ENCODE peak calls at places on chromosomes 13 and 19, in four cellular contexts. R is GM03348, W is mesenchymal stem cell, G is glutamatergic neuron. U is an unnamed sample.

GRCh38 chr19:55172741-55173140 is 6.3 kb upstream of the DNAAF3 start:
- DNase-seq in R (peak), G (no peak), W (peak), U (no peak)

GRCh38 chr19:29560313-29561075 is 34.7 kb downstream of the VSTM2B start:
- DNase-seq in R (no peak), G (no peak), W (no peak), U (no peak)

GRCh38 chr19:46723023-46723461 is 6.1 kb upstream of the PRKD2 start:
- DNase-seq in G (no peak), R (no peak), W (no peak), U (no peak)

GRCh38 chr19:30085394-30085793 is 143.4 kb downstream of the URI1 start:
- DNase-seq in R (no peak), G (no peak), W (no peak), U (no peak)

GRCh38 chr13:52359534-52359933 is 46.4 kb downstream of the THSD1 start:
- DNase-seq in W (no peak), G (no peak), R (peak), U (no peak)

GRCh38 chr19:10655457-10656312 is 1.5 kb downstream of the ILF3 start:
- DNase-seq in G (peak), R (peak), W (peak), U (peak)

GRCh38 chr19:16702123-16702522 is 17.5 kb upstream of the NWD1 start:
- DNase-seq in R (peak), G (no peak), W (peak), U (peak)

GRCh38 chr19:45713141-45713540 is 17.6 kb downstream of the FBXO46 start:
- DNase-seq in W (no peak), G (no peak), R (no peak), U (no peak)

GRCh38 chr19:9847087-9847671 is 12.1 kb downstream of the PIN1 start:
- DNase-seq in R (peak), G (peak), W (peak), U (peak)

GRCh38 chr19:5154129-5154798 is 185.4 kb downstream of the KDM4B start:
- DNase-seq in W (no peak), G (peak), R (peak), U (no peak)

GRCh38 chr19:29672933-29673336 is 7.7 kb downstream of the PLEKHF1 start:
- DNase-seq in W (no peak), G (no peak), R (peak), U (no peak)

GRCh38 chr19:13181747-13182388 is 31.7 kb downstream of the IER2 start:
- DNase-seq in R (peak), G (no peak), W (peak), U (no peak)

GRCh38 chr13:98998831-98999634 is 21.2 kb upstream of the DOCK9 start:
- DNase-seq in R (peak), G (no peak), W (peak), U (no peak)

GRCh38 chr19:31641591-31641990 is 292.4 kb upstream of the TSHZ3 start:
- DNase-seq in R (no peak), G (no peak), W (no peak), U (no peak)

GRCh38 chr13:81639984-81640582 is 1299.2 kb upstream of the SPRY2 start:
- DNase-seq in W (peak), R (no peak), G (peak), U (peak)

GRCh38 chr19:17275441-17276175 is 6.1 kb upstream of the ANKLE1 start:
- DNase-seq in G (no peak), W (no peak), R (no peak), U (no peak)

GRCh38 chr19:24166055-24166454 is 79.1 kb downstream of the ZNF254 start:
- DNase-seq in R (peak), G (no peak), W (no peak), U (no peak)

GRCh38 chr19:38894968-38895367 is 4.5 kb downstream of the SIRT2 start:
- DNase-seq in R (no peak), G (no peak), W (no peak), U (no peak)

GRCh38 chr13:50682966-50683365 is 160.5 kb downstream of the DLEU7 start:
- DNase-seq in R (no peak), W (no peak), G (no peak), U (peak)

GRCh38 chr13:21322304-21322965 is 136.7 kb downstream of the ZDHHC20 start:
- DNase-seq in R (no peak), G (peak), W (no peak), U (no peak)

GRCh38 chr13:31631071-31631470 is 108.3 kb upstream of the RXFP2 start:
- DNase-seq in G (no peak), R (no peak), W (no peak), U (no peak)

GRCh38 chr19:51511353-51511752 is 9.8 kb upstream of the SIGLEC12 start:
- DNase-seq in R (no peak), W (no peak), G (peak), U (peak)

GRCh38 chr13:32040689-32041088 is 9.1 kb downstream of the FRY start:
- DNase-seq in G (no peak), W (no peak), R (no peak), U (no peak)

GRCh38 chr13:26759156-26759906 is 1.3 kb downstream of the GPR12 start:
- DNase-seq in G (no peak), W (no peak), R (no peak), U (no peak)

GRCh38 chr13:51923983-51924539 is 62.3 kb downstream of the CCDC70 start:
- DNase-seq in W (peak), G (no peak), R (no peak), U (no peak)

GRCh38 chr19:50003810-50004419 is 21.3 kb downstream of the VRK3 start:
- DNase-seq in W (peak), G (no peak), R (peak), U (peak)

GRCh38 chr19:1288528-1289394 is 3.1 kb downstream of the EFNA2 start:
- DNase-seq in W (no peak), G (peak), R (no peak), U (no peak)

GRCh38 chr19:29815231-29815630 is 3.4 kb downstream of the CCNE1 start:
- DNase-seq in G (no peak), W (no peak), R (no peak), U (no peak)

GRCh38 chr13:110187501-110188161 is 119.3 kb downstream of the COL4A1 start:
- DNase-seq in G (no peak), R (peak), W (peak), U (peak)

GRCh38 chr13:23180711-23181110 is at the start of gene SGCG:
- DNase-seq in R (peak), G (no peak), W (no peak), U (no peak)

GRCh38 chr13:34826432-34826831 is 115.6 kb upstream of the NBEA start:
- DNase-seq in G (no peak), W (no peak), R (no peak), U (peak)

GRCh38 chr19:49570138-49570856 is 10.1 kb downstream of the NOSIP start:
- DNase-seq in G (no peak), W (peak), R (peak), U (peak)

GRCh38 chr13:79245937-79246574 is 160.0 kb downstream of the RBM26 start:
- DNase-seq in R (no peak), W (no peak), G (no peak), U (no peak)

GRCh38 chr19:1648156-1648925 is 4.1 kb downstream of the TCF3 start:
- DNase-seq in G (no peak), W (no peak), R (no peak), U (no peak)

GRCh38 chr19:49133621-49134454 is 14.5 kb downstream of the PPFIA3 start:
- DNase-seq in R (no peak), G (peak), W (peak), U (no peak)